ENCODE peak calls at places on chromosomes 1 and 21, in four cellular contexts. X is GM13976, B is epithelial cell of esophagus, N is cardiac fibroblast. W is an unnamed sample.

GRCh38 chr21:39029086-39029772 is 154.0 kb downstream of the PSMG1 start:
- DNase-seq in X (no peak), B (no peak), N (peak; percentile 32), W (no peak)

GRCh38 chr1:29282924-29283803 is 46.8 kb downstream of the PTPRU start:
- DNase-seq in X (peak; percentile 73), B (peak; percentile 30), N (peak; percentile 21), W (peak; percentile 67)

GRCh38 chr21:45228171-45228641 is 59.5 kb downstream of the POFUT2 start:
- DNase-seq in X (no peak), B (peak; percentile 91), N (peak; percentile 96), W (no peak)

GRCh38 chr1:84103197-84103992 is 40.7 kb upstream of the PRKACB start:
- DNase-seq in X (no peak), B (peak; percentile 88), N (peak; percentile 91), W (no peak)

GRCh38 chr1:154752273-154753030 is 117.6 kb downstream of the KCNN3 start:
- DNase-seq in X (no peak), B (no peak), N (no peak), W (no peak)

GRCh38 chr1:94560333-94560732 is 18.8 kb upstream of the F3 start:
- DNase-seq in X (no peak), B (no peak), N (no peak), W (no peak)

GRCh38 chr1:58095183-58095582 is 451.3 kb downstream of the OMA1 start:
- DNase-seq in X (no peak), B (no peak), N (no peak), W (no peak)

GRCh38 chr1:24042375-24042774 is 62.2 kb upstream of the SRSF10 start:
- DNase-seq in X (no peak), B (no peak), N (no peak), W (no peak)

GRCh38 chr1:26717066-26717465 is 21.3 kb downstream of the ARID1A start:
- DNase-seq in X (no peak), B (no peak), N (peak; percentile 70), W (no peak)

GRCh38 chr1:84117868-84118267 is 26.2 kb upstream of the PRKACB start:
- DNase-seq in X (no peak), B (peak; percentile 70), N (peak; percentile 74), W (no peak)

GRCh38 chr1:32877211-32878110 is 6.7 kb upstream of the FNDC5 start:
- DNase-seq in X (peak; percentile 17), B (no peak), N (no peak), W (peak; percentile 16)

GRCh38 chr1:25952851-25953401 is 44.9 kb downstream of the PAFAH2 start:
- DNase-seq in X (no peak), B (no peak), N (peak; percentile 45), W (no peak)

GRCh38 chr21:46096997-46097825 is 701 bp upstream of the COL6A2 start:
- DNase-seq in X (peak; percentile 34), B (no peak), N (no peak), W (no peak)

GRCh38 chr1:76595024-76595423 is 272.3 kb upstream of the ST6GALNAC5 start:
- DNase-seq in X (no peak), B (no peak), N (no peak), W (no peak)

GRCh38 chr1:155834296-155834926 is 22.6 kb downstream of the GON4L start:
- DNase-seq in X (no peak), B (no peak), N (peak; percentile 66), W (peak; percentile 18)

GRCh38 chr1:205928256-205928655 is 15.0 kb downstream of the SLC26A9 start:
- DNase-seq in X (no peak), B (no peak), N (no peak), W (no peak)

GRCh38 chr1:41811978-41812852 is 106.5 kb downstream of the HIVEP3 start:
- DNase-seq in X (peak; percentile 73), B (peak; percentile 81), N (peak; percentile 98), W (peak; percentile 64)

GRCh38 chr1:108961752-108962486 is 1.4 kb downstream of the CLCC1 start:
- DNase-seq in X (no peak), B (no peak), N (peak; percentile 2), W (no peak)

GRCh38 chr1:37513795-37514349 is 694 bp downstream of the MEAF6 start:
- DNase-seq in X (peak; percentile 71), B (peak; percentile 53), N (peak; percentile 24), W (peak; percentile 65)

GRCh38 chr1:178633068-178633467 is 92.0 kb upstream of the RALGPS2 start:
- DNase-seq in X (no peak), B (peak; percentile 94), N (peak; percentile 85), W (no peak)

GRCh38 chr1:214440219-214440965 is 111.0 kb downstream of the PTPN14 start:
- DNase-seq in X (no peak), B (peak; percentile 68), N (peak; percentile 61), W (no peak)

GRCh38 chr1:29639741-29640427 is 403.6 kb downstream of the PTPRU start:
- DNase-seq in X (no peak), B (peak; percentile 81), N (peak; percentile 25), W (no peak)

GRCh38 chr1:85546748-85547147 is 33.8 kb upstream of the CCN1 start:
- DNase-seq in X (no peak), B (no peak), N (no peak), W (no peak)

GRCh38 chr1:15526021-15526489 is 593 bp upstream of the DNAJC16 start:
- DNase-seq in X (no peak), B (no peak), N (no peak), W (no peak)

GRCh38 chr21:34967509-34968289 is 81.4 kb downstream of the RUNX1 start:
- DNase-seq in X (no peak), B (peak; percentile 76), N (peak; percentile 34), W (no peak)

GRCh38 chr1:214404571-214405213 is 123.7 kb downstream of the SMYD2 start:
- DNase-seq in X (no peak), B (peak; percentile 90), N (peak; percentile 75), W (no peak)

GRCh38 chr21:45320991-45321656 is 33.4 kb upstream of the POFUT2 start:
- DNase-seq in X (no peak), B (no peak), N (no peak), W (no peak)

GRCh38 chr1:220113136-220113695 is 19.3 kb downstream of the IARS2 start:
- DNase-seq in X (peak; percentile 47), B (peak; percentile 49), N (peak; percentile 65), W (no peak)

GRCh38 chr1:89635825-89636815 is 3.2 kb downstream of the LRRC8C start:
- DNase-seq in X (no peak), B (peak; percentile 78), N (peak; percentile 79), W (no peak)

GRCh38 chr1:9942939-9943807 is at the start of the genes LZIC and NMNAT1:
- DNase-seq in X (peak; percentile 97), B (peak; percentile 96), N (peak; percentile 96), W (peak; percentile 93)

GRCh38 chr1:9946315-9946714 is 3.0 kb downstream of the NMNAT1 start:
- DNase-seq in X (no peak), B (no peak), N (no peak), W (no peak)

DNA sequence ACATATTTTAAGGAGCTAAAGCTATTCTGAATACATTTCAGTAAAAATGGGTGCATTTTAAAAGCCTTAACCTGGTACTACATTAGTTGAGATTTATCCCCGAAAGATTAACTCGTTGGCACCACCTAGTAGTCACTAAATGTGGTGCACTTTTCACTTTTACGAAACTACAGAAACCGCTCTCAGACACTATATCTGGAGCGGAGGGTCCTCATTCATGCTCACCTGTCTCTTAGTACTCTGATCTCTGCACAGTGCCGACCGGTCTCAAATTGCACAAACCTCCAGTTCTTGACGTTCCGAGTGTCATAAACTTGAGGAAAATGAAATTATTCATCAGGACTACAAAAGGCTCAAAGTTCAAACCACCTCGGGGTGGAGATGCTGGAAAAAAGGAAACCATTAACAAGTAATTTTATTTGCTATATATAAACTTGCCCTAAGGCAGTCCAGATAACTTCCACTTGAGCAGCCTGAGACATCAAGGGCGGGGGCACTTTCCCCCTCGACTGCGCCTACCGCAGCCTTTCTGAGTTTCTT is 722 bp downstream of the LZIC start:
- DNase-seq in X (peak; percentile 71), B (peak; percentile 65), N (peak; percentile 74), W (peak; percentile 72)
- TF ChIP-seq CTCF in X (peak; percentile 40), B (peak; percentile 56), N (peak; percentile 57), W (peak; percentile 58)

GRCh38 chr1:243946946-243947345 is 96.9 kb upstream of the AKT3 start:
- DNase-seq in X (peak; percentile 47), B (no peak), N (peak; percentile 52), W (peak; percentile 38)
- TF ChIP-seq CTCF in X (peak; percentile 14), B (no peak), N (peak; percentile 48), W (peak; percentile 29)

GRCh38 chr1:102776074-102776473 is 332.2 kb downstream of the COL11A1 start:
- DNase-seq in X (no peak), B (no peak), N (no peak), W (no peak)

DNA sequence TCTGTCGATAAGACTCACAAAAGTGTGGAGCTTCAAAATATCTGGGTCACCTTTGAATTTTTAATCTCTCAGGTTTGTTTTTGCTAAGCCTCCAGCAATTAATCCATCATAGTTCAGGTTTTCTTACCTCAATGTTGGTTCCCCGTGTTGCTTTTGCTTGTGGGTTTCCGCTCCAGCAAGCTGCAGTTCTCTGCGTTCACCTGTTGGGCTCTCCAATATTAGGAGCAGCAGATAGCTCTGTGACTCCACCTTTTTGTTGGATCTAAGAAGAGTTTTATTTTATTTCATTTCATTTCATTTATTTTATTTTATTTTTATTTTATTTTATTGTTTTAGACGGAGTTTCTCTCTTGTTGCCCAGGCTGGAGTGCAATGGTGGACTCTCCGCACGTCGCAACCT is 335.5 kb downstream of the COL11A1 start:
- DNase-seq in X (no peak), B (no peak), N (no peak), W (no peak)
- TF ChIP-seq CTCF in X (no peak), B (no peak), N (no peak), W (no peak)

DNA sequence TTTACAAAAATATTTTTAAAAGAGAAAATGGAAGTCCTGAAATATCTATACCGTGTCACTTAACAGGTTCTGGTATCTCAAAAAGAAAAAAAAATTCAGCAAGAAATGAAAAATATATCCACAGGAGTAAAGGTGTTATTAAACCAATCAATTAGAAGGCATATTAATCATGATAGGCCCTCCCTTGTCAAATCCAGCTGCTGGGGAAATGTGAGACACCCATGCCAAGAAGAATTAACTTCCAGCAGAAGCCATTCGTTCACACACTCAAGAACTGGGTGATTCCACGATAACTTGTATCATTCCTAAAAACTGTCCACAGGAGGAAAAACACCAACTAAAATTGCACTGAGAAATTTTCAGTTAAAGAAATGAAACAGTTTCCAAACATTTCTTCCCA is 57.6 kb downstream of the APP start:
- DNase-seq in X (no peak), B (no peak), N (no peak), W (no peak)
- TF ChIP-seq CTCF in X (no peak), B (no peak), N (no peak), W (no peak)

GRCh38 chr1:56808385-56808784 is 10.8 kb downstream of the FYB2 start:
- DNase-seq in X (no peak), B (no peak), N (no peak), W (no peak)

GRCh38 chr1:56803561-56804156 is 15.5 kb downstream of the FYB2 start:
- DNase-seq in X (no peak), B (peak; percentile 53), N (peak; percentile 45), W (no peak)

GRCh38 chr1:56811331-56811730 is 7.9 kb downstream of the FYB2 start:
- DNase-seq in X (no peak), B (no peak), N (no peak), W (no peak)

GRCh38 chr1:56806804-56807203 is 12.4 kb downstream of the FYB2 start:
- DNase-seq in X (no peak), B (no peak), N (no peak), W (no peak)
- TF ChIP-seq CTCF in X (no peak), B (no peak), N (no peak), W (no peak)

GRCh38 chr1:54361342-54361741 is 44.9 kb downstream of the SSBP3 start:
- DNase-seq in X (no peak), B (no peak), N (no peak), W (no peak)
- TF ChIP-seq CTCF in X (no peak), B (no peak), N (peak; percentile 4), W (no peak)

GRCh38 chr1:114670083-114671010 is 498 bp upstream of the DENND2C start:
- DNase-seq in X (peak; percentile 97), B (peak; percentile 100), N (peak; percentile 90), W (peak; percentile 94)
- TF ChIP-seq CTCF in X (no peak), B (no peak), N (peak; percentile 2), W (no peak)